ENCODE peak calls at places on chromosomes 6 and 20, in eight cellular contexts. D, P, X, E, G, Y, A and R are unnamed samples.

GRCh38 chr20:54070187-54070987 is at the start of gene BCAS1:
- DNase-seq in A (no peak), E (no peak), X (no peak), D (no peak), Y (no peak), P (no peak), G (no peak), R (no peak)

GRCh38 chr6:7975764-7976146 is 65.2 kb upstream of the TXNDC5 start:
- DNase-seq in A (peak), E (no peak), D (no peak), G (peak), Y (no peak), X (no peak), P (peak), R (no peak)

GRCh38 chr6:42368156-42368555 is 83.6 kb downstream of the TRERF1 start:
- DNase-seq in A (no peak), G (no peak), P (no peak), Y (no peak), D (no peak), X (no peak), E (no peak), R (no peak)

GRCh38 chr6:166636191-166636938 is 9.3 kb upstream of the RPS6KA2 start:
- DNase-seq in P (no peak), G (no peak), X (no peak), A (no peak), E (no peak), D (no peak), Y (no peak), R (no peak)

GRCh38 chr20:24164360-24164759 is 175.8 kb upstream of the GGTLC1 start:
- DNase-seq in Y (peak), E (peak), G (no peak), X (peak), P (no peak), A (no peak), D (peak), R (no peak)

GRCh38 chr6:169963581-169964297 is 212.3 kb downstream of the ERMARD start:
- DNase-seq in E (no peak), P (no peak), Y (no peak), G (no peak), D (no peak), A (peak), X (peak), R (no peak)

GRCh38 chr6:106158816-106159215 is 72.7 kb downstream of the PRDM1 start:
- DNase-seq in E (no peak), X (no peak), P (peak), A (no peak), G (no peak), D (no peak), Y (no peak), R (no peak)

GRCh38 chr20:54148947-54149764 is 24.6 kb downstream of the CYP24A1 start:
- DNase-seq in E (no peak), X (no peak), G (no peak), A (no peak), P (no peak), D (no peak), Y (no peak), R (no peak)

GRCh38 chr20:57398231-57398821 is 7.1 kb downstream of the RBM38 start:
- DNase-seq in X (no peak), G (no peak), Y (no peak), D (no peak), E (peak), A (no peak), P (no peak), R (no peak)

GRCh38 chr20:57089701-57090144 is 176.7 kb downstream of the BMP7 start:
- DNase-seq in X (peak), G (peak), P (peak), D (peak), Y (peak), E (peak), A (no peak), R (no peak)

GRCh38 chr6:132023490-132023889 is 72.3 kb upstream of the CCN2 start:
- DNase-seq in E (no peak), P (no peak), D (no peak), Y (peak), G (peak), A (no peak), X (no peak), R (no peak)

GRCh38 chr20:34538671-34539123 is 19.8 kb upstream of the MAP1LC3A start:
- DNase-seq in P (peak), X (peak), D (peak), G (peak), E (peak), Y (peak), A (no peak), R (peak)

GRCh38 chr6:7424967-7425807 is 35.6 kb downstream of the RIOK1 start:
- DNase-seq in E (peak), A (no peak), X (peak), P (peak), D (no peak), G (peak), Y (peak), R (peak)

GRCh38 chr20:22586645-22587310 is 2.4 kb upstream of the FOXA2 start:
- DNase-seq in X (peak), P (no peak), G (no peak), Y (no peak), D (peak), A (no peak), E (no peak), R (no peak)

GRCh38 chr20:32968833-32969241 is 35.4 kb downstream of the SUN5 start:
- DNase-seq in D (no peak), G (peak), P (peak), Y (no peak), E (no peak), A (peak), X (no peak), R (no peak)

GRCh38 chr6:166341915-166342292 is 441 bp downstream of the SFT2D1 start:
- DNase-seq in D (no peak), A (no peak), G (peak), E (peak), X (no peak), P (peak), Y (no peak), R (no peak)

GRCh38 chr6:64330694-64331309 is 695.2 kb downstream of the PHF3 start:
- DNase-seq in P (peak), X (no peak), D (peak), E (peak), G (peak), A (peak), Y (peak), R (no peak)

GRCh38 chr6:100504786-100505737 is 40.3 kb upstream of the SIM1 start:
- DNase-seq in X (no peak), G (peak), E (no peak), Y (peak), D (no peak), A (no peak), P (peak), R (peak)

GRCh38 chr6:141265748-141266647 is 866.7 kb upstream of the GJE1 start:
- DNase-seq in G (peak), D (no peak), Y (no peak), A (no peak), P (peak), E (no peak), X (no peak), R (no peak)

GRCh38 chr6:91485047-91485446 is 898.2 kb upstream of the MAP3K7 start:
- DNase-seq in X (no peak), A (no peak), E (no peak), G (no peak), P (no peak), D (no peak), Y (no peak), R (no peak)

GRCh38 chr6:126444874-126445273 is 105.0 kb downstream of the CENPW start:
- DNase-seq in Y (peak), P (peak), X (no peak), E (no peak), A (no peak), D (no peak), G (peak), R (no peak)

GRCh38 chr6:6603317-6603716 is 14.8 kb downstream of the LY86 start:
- DNase-seq in P (no peak), A (no peak), D (no peak), X (no peak), G (no peak), E (no peak), Y (no peak), R (no peak)

GRCh38 chr20:62832212-62832922 is 15.5 kb downstream of the COL9A3 start:
- DNase-seq in Y (no peak), X (peak), P (no peak), D (no peak), G (no peak), A (no peak), E (peak), R (no peak)

GRCh38 chr20:20010639-20011500 is 6.3 kb upstream of the NAA20 start:
- DNase-seq in P (peak), G (peak), X (no peak), Y (no peak), D (no peak), E (no peak), A (no peak), R (peak)

GRCh38 chr20:41692479-41693135 is 74.4 kb upstream of the CHD6 start:
- DNase-seq in Y (peak), G (peak), P (peak), D (peak), X (peak), E (peak), A (peak), R (no peak)

GRCh38 chr6:37021356-37022129 is 16.1 kb downstream of the FGD2 start:
- DNase-seq in X (no peak), D (peak), P (peak), Y (peak), G (peak), E (peak), A (no peak), R (no peak)

GRCh38 chr6:100904316-100904715 is 23.2 kb upstream of the ASCC3 start:
- DNase-seq in A (no peak), E (no peak), Y (no peak), G (no peak), P (no peak), D (no peak), X (no peak), R (no peak)

GRCh38 chr6:38997128-38997761 is 51.3 kb upstream of the GLP1R start:
- DNase-seq in G (peak), A (no peak), P (peak), Y (peak), E (peak), X (peak), D (peak), R (no peak)

GRCh38 chr6:41073968-41074691 is 1.4 kb downstream of the NFYA start:
- DNase-seq in G (peak), D (no peak), Y (peak), P (peak), E (no peak), X (no peak), A (no peak), R (no peak)

GRCh38 chr20:5328228-5328627 is 11.5 kb upstream of the PROKR2 start:
- DNase-seq in A (no peak), Y (no peak), D (no peak), G (no peak), X (no peak), P (peak), E (no peak), R (no peak)

GRCh38 chr6:152648090-152648489 is 10.9 kb upstream of the SYNE1 start:
- DNase-seq in E (no peak), D (no peak), G (peak), Y (no peak), X (no peak), P (peak), A (no peak), R (no peak)

GRCh38 chr20:55540486-55540885 is 464.8 kb downstream of the CBLN4 start:
- DNase-seq in D (no peak), X (no peak), A (no peak), E (no peak), Y (no peak), G (no peak), P (no peak), R (no peak)

GRCh38 chr6:37459981-37460800 is 27.2 kb downstream of the CMTR1 start:
- DNase-seq in Y (no peak), E (no peak), X (peak), D (no peak), P (no peak), G (no peak), A (no peak), R (no peak)

GRCh38 chr6:154112181-154112809 is 73.3 kb downstream of the OPRM1 start:
- DNase-seq in G (peak), Y (no peak), A (no peak), P (no peak), D (no peak), X (no peak), E (no peak), R (no peak)

GRCh38 chr6:138455746-138456392 is 43.4 kb downstream of the NHSL1 start:
- DNase-seq in A (no peak), P (peak), X (no peak), E (peak), G (peak), Y (peak), D (no peak), R (no peak)

GRCh38 chr6:131949909-131950766 is 1.0 kb downstream of the CCN2 start:
- DNase-seq in Y (peak), A (peak), X (peak), G (peak), P (peak), D (peak), E (no peak), R (peak)

GRCh38 chr6:30386166-30386565 is 41.2 kb downstream of the RPP21 start:
- DNase-seq in X (no peak), Y (no peak), E (no peak), G (no peak), A (no peak), D (no peak), P (no peak), R (no peak)

GRCh38 chr6:100382031-100382430 is 82.7 kb downstream of the SIM1 start:
- DNase-seq in D (no peak), X (no peak), P (no peak), G (peak), E (no peak), Y (no peak), A (no peak), R (no peak)

GRCh38 chr20:8447262-8448120 is 315.4 kb downstream of the PLCB1 start:
- DNase-seq in Y (no peak), A (no peak), P (no peak), D (no peak), E (no peak), X (no peak), G (no peak), R (no peak)

GRCh38 chr6:1890987-1891386 is 281.3 kb downstream of the FOXC1 start:
- DNase-seq in X (no peak), G (no peak), Y (no peak), D (no peak), P (no peak), E (no peak), A (no peak), R (no peak)

GRCh38 chr6:1894954-1895353 is 285.2 kb downstream of the FOXC1 start:
- DNase-seq in A (no peak), P (no peak), E (no peak), Y (no peak), G (no peak), D (no peak), X (no peak), R (no peak)

GRCh38 chr6:1892716-1893115 is 283.0 kb downstream of the FOXC1 start:
- DNase-seq in A (no peak), G (no peak), Y (no peak), P (no peak), D (no peak), E (no peak), X (no peak), R (no peak)

GRCh38 chr6:1895721-1896120 is 286.0 kb downstream of the FOXC1 start:
- DNase-seq in E (no peak), A (no peak), Y (no peak), P (no peak), D (no peak), X (no peak), G (peak), R (no peak)

GRCh38 chr6:1893470-1894130 is 283.9 kb downstream of the FOXC1 start:
- DNase-seq in P (no peak), X (no peak), G (no peak), A (no peak), Y (no peak), E (no peak), D (peak), R (no peak)
- TF ChIP-seq CTCF in P (no peak), X (peak), G (peak), A (no peak), Y (peak), E (peak), D (peak), R (peak)

DNA sequence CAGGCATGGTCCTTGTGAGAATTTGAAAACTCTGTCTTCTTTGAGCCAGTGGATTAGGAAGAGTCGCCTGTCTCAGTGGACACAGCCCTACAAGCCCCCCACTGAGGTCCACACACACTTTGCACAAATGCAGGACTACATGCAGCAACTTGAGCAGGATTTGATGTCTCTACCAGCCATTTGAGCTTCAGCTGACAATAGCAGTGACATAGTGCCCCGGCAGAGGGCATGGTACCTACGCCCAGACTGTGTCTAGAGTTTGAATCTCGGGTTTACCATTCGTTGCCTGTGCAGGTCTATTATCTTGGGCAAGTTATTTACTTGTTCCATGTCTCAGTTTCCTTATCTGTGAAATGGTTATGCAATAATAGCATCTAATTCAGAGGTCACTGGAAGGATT is 580.1 kb downstream of the TFAP2B start:
- DNase-seq in Y (no peak), E (no peak), X (no peak), D (no peak), G (no peak), A (no peak), P (no peak), R (no peak)
- TF ChIP-seq CTCF in Y (no peak), E (peak), X (no peak), D (no peak), G (no peak), A (no peak), P (no peak), R (no peak)

GRCh38 chr6:136525586-136526195 is 24.5 kb downstream of the MAP7 start:
- DNase-seq in X (no peak), P (no peak), E (no peak), G (no peak), D (no peak), Y (no peak), A (no peak), R (no peak)
- TF ChIP-seq CTCF in X (no peak), P (no peak), E (peak), G (no peak), D (no peak), Y (no peak), A (no peak), R (no peak)

DNA sequence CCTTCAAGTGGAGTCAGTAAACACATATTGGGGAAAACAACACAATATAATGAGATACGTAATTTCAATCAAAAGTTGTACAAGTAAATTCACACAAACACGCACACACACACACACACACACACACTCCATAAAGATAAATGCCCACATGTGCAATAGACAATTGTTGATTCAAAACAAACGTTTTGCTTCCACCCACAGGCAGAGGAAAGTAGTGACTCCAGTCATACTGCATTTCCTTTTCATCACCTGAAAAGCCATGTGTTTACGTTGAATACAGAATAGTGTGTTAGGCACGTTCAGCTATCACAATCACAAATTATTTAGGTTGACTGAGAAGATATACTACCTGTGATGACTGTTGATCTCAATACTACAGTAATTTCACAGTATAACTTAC is 443.8 kb upstream of the MANEA start:
- DNase-seq in Y (no peak), A (no peak), G (no peak), P (peak), X (no peak), D (peak), E (no peak), R (no peak)
- TF ChIP-seq CTCF in Y (peak), A (no peak), G (no peak), P (peak), X (no peak), D (no peak), E (peak), R (no peak)

GRCh38 chr20:49792006-49792405 is 20.6 kb upstream of the SLC9A8 start:
- DNase-seq in E (no peak), D (no peak), P (peak), X (no peak), Y (peak), A (no peak), G (no peak), R (no peak)

GRCh38 chr20:49792611-49793010 is 20.0 kb upstream of the SLC9A8 start:
- DNase-seq in A (no peak), G (no peak), D (no peak), X (no peak), E (no peak), Y (no peak), P (no peak), R (no peak)

GRCh38 chr20:49787371-49788357 is 25.0 kb upstream of the SLC9A8 start:
- DNase-seq in X (no peak), D (no peak), Y (no peak), A (no peak), G (no peak), E (no peak), P (no peak), R (no peak)

GRCh38 chr20:49791165-49791564 is 21.5 kb upstream of the SLC9A8 start:
- DNase-seq in X (no peak), E (no peak), A (no peak), P (no peak), Y (no peak), G (no peak), D (no peak), R (no peak)

GRCh38 chr20:49790077-49790798 is 22.4 kb upstream of the SLC9A8 start:
- DNase-seq in Y (peak), A (peak), P (peak), E (no peak), G (no peak), X (no peak), D (peak), R (peak)
- TF ChIP-seq CTCF in Y (no peak), A (no peak), P (no peak), E (no peak), G (no peak), X (no peak), D (no peak), R (no peak)